ENCODE peak calls at places on chromosome 6, in nine cellular contexts. A is kidney; K is upper lobe of right lung; N is HL-60; E is aorta; U is cardiac muscle cell; C is A549; Y is left lung; P is effector memory CD4-positive, alpha-beta T cell. Z is an unnamed sample.

GRCh38 chr6:160455484-160456213 is 107.5 kb downstream of the SLC22A3 start:
- DNase-seq in U (peak), E (peak), K (peak), C (peak), A (peak), N (no peak), Y (peak), P (peak), Z (peak)

GRCh38 chr6:96110878-96111277 is 95.1 kb downstream of the FUT9 start:
- DNase-seq in K (no peak), U (no peak), E (no peak), A (no peak), P (no peak), C (no peak), Y (no peak), N (no peak), Z (no peak)

GRCh38 chr6:64672131-64672530 is 1034.9 kb downstream of the EYS start:
- DNase-seq in P (no peak), A (no peak), C (no peak), N (no peak), K (no peak), Y (no peak), U (no peak), E (no peak), Z (no peak)

GRCh38 chr6:88813045-88813444 is 150.4 kb downstream of the RNGTT start:
- DNase-seq in A (no peak), U (no peak), C (no peak), Y (no peak), P (no peak), N (no peak), K (no peak), E (no peak), Z (no peak)

GRCh38 chr6:22153384-22154158 is 143.3 kb downstream of the PRL start:
- DNase-seq in A (no peak), N (peak), C (no peak), Y (no peak), U (no peak), P (no peak), K (no peak), E (no peak), Z (no peak)

GRCh38 chr6:168333039-168333438 is 13.5 kb upstream of the DACT2 start:
- DNase-seq in C (peak), N (no peak), Y (no peak), U (no peak), K (no peak), E (no peak), P (no peak), A (no peak), Z (no peak)

GRCh38 chr6:90068264-90068663 is 174.0 kb downstream of the GJA10 start:
- DNase-seq in U (no peak), K (no peak), N (no peak), C (no peak), P (no peak), A (no peak), Y (no peak), E (no peak), Z (no peak)

GRCh38 chr6:55255061-55255571 is 72.2 kb upstream of the GFRAL start:
- DNase-seq in E (no peak), A (no peak), Y (no peak), U (no peak), P (no peak), C (no peak), K (no peak), N (no peak), Z (no peak)

GRCh38 chr6:13487122-13488014 is at the start of gene GFOD1:
- DNase-seq in E (peak), N (peak), P (peak), A (peak), Y (peak), C (peak), U (peak), K (peak), Z (peak)

GRCh38 chr6:158047120-158047518 is 65.5 kb downstream of the SYNJ2 start:
- DNase-seq in E (peak), U (no peak), N (no peak), A (peak), K (peak), Y (no peak), C (no peak), P (peak), Z (peak)

GRCh38 chr6:43823390-43823789 is 53.4 kb downstream of the VEGFA start:
- DNase-seq in P (no peak), A (no peak), U (no peak), Y (no peak), E (peak), C (no peak), N (no peak), K (no peak), Z (no peak)
- H3K27ac ChIP-seq in P (no peak), A (no peak), U (no peak), Y (no peak), E (no peak), C (no peak), N (no peak), K (no peak), Z (no peak)

GRCh38 chr6:31592396-31592771 is 422 bp downstream of the NCR3 start:
- DNase-seq in P (no peak), N (no peak), Y (no peak), A (peak), C (no peak), U (no peak), K (no peak), E (no peak), Z (no peak)
- H3K4me3 ChIP-seq in P (peak), N (no peak), Y (no peak), A (no peak), C (no peak), U (no peak), K (no peak), E (no peak), Z (no peak)

DNA sequence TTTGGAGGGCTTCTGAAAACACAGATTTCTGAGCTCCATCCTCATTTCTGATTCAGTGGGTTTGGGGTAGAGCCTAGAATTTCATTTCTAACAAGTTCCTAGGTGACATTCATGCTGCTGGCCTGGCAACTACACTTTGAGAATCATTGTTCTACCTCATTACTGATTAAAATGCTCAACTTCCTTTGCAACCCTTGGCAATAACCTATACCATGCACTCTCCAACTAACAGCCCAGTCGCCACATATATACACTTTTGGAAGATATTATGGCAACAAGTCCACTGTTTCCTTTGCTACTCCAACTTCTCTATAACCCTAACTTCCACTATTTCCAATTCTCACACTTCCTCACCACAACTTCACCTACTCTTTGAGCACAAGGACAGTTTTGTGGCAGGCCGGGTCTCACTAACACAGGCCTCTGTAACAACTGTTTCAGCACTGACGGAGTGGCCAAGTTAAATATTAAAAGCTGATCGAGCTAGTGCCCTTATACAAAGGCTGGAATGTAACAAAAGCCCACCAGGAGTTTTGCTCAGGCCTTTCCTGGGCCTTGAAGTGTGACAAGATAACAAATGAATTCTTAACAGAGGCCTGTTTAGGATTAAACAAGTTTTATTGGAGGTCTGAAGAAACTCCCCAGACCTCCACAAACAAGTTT is 32.1 kb upstream of the RAB23 start:
- DNase-seq in A (no peak), Y (no peak), N (no peak), E (no peak), C (no peak), K (no peak), P (no peak), U (no peak), Z (no peak)
- H3K27ac ChIP-seq in A (no peak), Y (no peak), N (no peak), E (peak), C (no peak), K (no peak), P (no peak), U (no peak), Z (no peak)

GRCh38 chr6:27312950-27313271 is 838 bp upstream of the POM121L2 start:
- DNase-seq in P (no peak), K (no peak), N (no peak), Y (no peak), C (no peak), U (no peak), E (no peak), A (no peak), Z (no peak)
- H3K4me3 ChIP-seq in P (peak), K (peak), N (peak), Y (peak), C (peak), U (peak), E (no peak), A (peak), Z (peak)

Z was measured in dorsolateral prefrontal cortex.